ENCODE peak calls at places on chromosomes 2 and 18, in four cellular contexts. O, N, T and F are unnamed samples. For H3K27me3, the result is how much of the 10 kb centered on the place peaks cover.

GRCh38 chr18:63850010-63850409 is 37.5 kb upstream of the SERPINB2 start:
- DNase-seq in T (peak), N (no peak), O (peak), F (no peak)

GRCh38 chr18:58556333-58557012 is 72.4 kb downstream of the ALPK2 start:
- DNase-seq in T (peak), N (peak), O (no peak), F (no peak)

GRCh38 chr2:225037374-225038075 is 4.7 kb downstream of the DOCK10 start:
- DNase-seq in N (no peak), T (no peak), O (no peak), F (no peak)

GRCh38 chr18:70046207-70046606 is 98.5 kb upstream of the CD226 start:
- DNase-seq in T (no peak), O (no peak), N (no peak), F (no peak)

GRCh38 chr18:75391275-75392115 is 36.0 kb downstream of the SMIM21 start:
- DNase-seq in N (no peak), T (no peak), O (no peak), F (no peak)

GRCh38 chr18:34909637-34910364 is 131.4 kb upstream of the MAPRE2 start:
- DNase-seq in T (no peak), O (no peak), N (no peak), F (no peak)

GRCh38 chr2:137115081-137115713 is 349.9 kb downstream of the THSD7B start:
- DNase-seq in T (no peak), N (no peak), O (no peak), F (no peak)

GRCh38 chr2:205197468-205198129 is 484.7 kb upstream of the NRP2 start:
- DNase-seq in O (no peak), T (no peak), N (no peak), F (no peak)

GRCh38 chr18:39326772-39327171 is 1761.2 kb upstream of the CELF4 start:
- DNase-seq in T (no peak), O (no peak), N (no peak), F (no peak)

GRCh38 chr2:85999131-85999831 is 106.4 kb downstream of the POLR1A start:
- DNase-seq in N (no peak), T (no peak), O (no peak), F (no peak)

GRCh38 chr2:12202702-12203101 is 456.3 kb downstream of the LPIN1 start:
- DNase-seq in O (no peak), T (no peak), N (no peak), F (peak)

GRCh38 chr2:54572636-54573531 is 116.8 kb downstream of the SPTBN1 start:
- DNase-seq in T (no peak), O (peak), N (no peak), F (no peak)

GRCh38 chr18:23388357-23388756 is 64.7 kb upstream of the RIOK3 start:
- DNase-seq in N (no peak), O (no peak), T (no peak), F (no peak)
- H3K27me3 ChIP-seq in N (under half), O (under half), T (under half), F (under half)

DNA sequence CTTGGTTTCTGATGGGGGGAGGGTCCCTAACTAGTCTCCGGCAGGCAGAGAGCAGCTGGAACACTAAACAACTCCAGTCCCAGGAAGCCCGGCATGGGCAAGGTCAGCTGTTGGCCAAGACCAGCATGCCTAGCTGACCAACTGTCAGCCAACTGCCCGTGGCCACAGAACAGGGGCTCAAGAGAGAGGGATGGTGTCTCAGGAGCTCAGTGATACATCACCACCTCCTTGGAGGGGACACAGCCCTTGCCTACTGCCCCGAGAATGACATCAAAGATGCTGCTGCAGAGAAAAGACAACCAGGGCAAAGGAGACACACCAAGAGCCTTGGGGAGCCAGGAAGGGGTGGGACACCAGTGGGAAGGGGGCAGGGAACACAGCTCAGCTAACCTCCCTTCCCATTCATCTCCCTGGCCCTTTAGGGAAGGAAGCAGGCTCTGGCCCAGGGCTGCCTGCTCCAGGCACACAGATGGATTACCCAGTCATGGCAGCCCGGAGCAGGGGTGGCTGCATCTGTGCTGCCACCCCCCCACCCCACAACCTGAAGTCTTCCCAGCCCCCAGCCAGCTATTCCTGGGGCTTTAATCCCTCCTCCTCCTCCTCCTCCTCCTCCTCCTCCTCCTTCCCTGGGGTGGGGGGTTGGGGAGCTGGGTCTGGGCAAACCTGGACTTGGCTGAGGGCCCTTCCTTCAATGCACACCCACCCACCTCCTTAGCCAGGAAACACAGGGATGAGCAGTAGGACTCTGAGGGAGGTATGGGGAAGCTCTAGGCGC is 1.9 kb downstream of the BIN1 start:
- DNase-seq in T (no peak), N (peak), O (no peak), F (no peak)
- H3K4me3 ChIP-seq in T (peak), N (peak), O (peak), F (peak)

GRCh38 chr2:175007510-175007909 is 2.3 kb upstream of the CHN1 start:
- DNase-seq in T (no peak), O (no peak), N (no peak), F (no peak)
- H3K27me3 ChIP-seq in T (under half), O (under half), N (half or more), F (under half)

DNA sequence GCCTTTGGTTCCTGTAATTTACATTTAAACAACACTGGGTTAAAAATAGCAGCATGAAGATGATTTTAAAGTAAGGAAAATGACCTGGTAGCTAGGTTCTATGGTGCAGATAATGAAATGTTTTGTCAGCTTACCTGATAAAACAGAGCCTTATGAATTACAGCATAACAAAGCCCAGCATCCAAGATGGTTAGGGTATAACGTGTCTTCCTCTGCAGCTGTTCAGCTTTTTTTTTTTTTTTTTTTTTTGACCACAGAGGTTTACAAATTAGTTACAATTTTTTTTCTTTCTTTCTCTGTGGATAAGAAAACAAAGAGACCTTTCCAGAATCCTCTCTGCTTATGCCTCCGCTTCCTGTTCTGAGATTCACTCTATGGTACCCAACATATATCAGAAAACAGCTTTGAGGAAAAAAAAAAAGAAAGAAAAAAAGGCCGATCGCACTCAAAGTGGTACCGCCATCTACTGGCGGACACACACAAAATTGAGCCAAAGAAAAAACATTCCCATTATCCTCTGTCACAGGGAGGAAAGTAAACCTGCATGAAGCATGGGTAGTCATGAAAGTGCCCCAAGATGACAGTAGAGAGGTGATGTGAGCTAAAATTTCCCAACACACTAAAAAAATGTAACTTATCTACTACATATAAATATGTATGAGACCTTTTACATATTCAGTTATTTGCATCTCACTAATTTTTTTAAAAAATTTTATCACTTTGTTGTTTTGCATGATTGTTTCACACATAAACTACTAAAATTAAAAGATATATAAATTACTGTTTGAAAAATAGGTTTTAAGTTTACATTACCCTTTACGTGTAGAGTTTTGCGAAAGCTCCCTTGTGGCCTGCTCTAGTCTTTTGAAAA is at the start of gene SCN3A:
- DNase-seq in T (peak), N (no peak), O (peak), F (no peak)
- H3K4me3 ChIP-seq in T (no peak), N (peak), O (no peak), F (no peak)

GRCh38 chr2:226220511-226220910 is 579.1 kb downstream of the IRS1 start:
- DNase-seq in T (no peak), N (no peak), O (peak), F (no peak)
- H3K27me3 ChIP-seq in T (under half), N (under half), O (under half), F (under half)

DNA sequence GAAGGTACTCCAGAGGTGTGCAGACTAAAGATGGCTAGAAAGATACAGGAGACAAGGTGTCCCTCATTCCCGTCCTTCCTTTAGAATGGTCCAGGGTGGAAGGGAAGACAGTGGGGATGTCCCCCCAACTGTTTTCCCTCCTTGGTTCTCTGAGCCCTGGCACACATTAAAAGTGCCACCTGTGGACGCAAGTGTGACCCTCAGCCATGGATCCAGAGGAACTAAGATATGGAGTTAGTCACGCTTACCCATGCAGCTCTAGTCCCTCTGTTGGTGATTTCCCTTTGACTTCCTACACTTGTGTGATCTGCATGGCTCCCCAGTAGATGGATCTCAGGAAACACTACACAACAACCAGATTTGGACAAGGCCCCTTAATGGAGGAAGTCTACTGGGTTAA is 113.1 kb upstream of the SRD5A2 start:
- DNase-seq in T (peak), O (no peak), N (no peak), F (no peak)
- H3K4me3 ChIP-seq in T (no peak), O (no peak), N (no peak), F (no peak)

GRCh38 chr2:56184500-56184996 is 758 bp downstream of the CCDC85A start:
- DNase-seq in O (peak), N (peak), T (peak), F (no peak)

GRCh38 chr2:56183643-56184499 is at the start of gene CCDC85A:
- DNase-seq in N (peak), O (peak), T (peak), F (peak)

GRCh38 chr2:56182420-56182819 is 1.4 kb upstream of the CCDC85A start:
- DNase-seq in T (no peak), N (no peak), O (no peak), F (no peak)

GRCh38 chr2:56185101-56185581 is 1.4 kb downstream of the CCDC85A start:
- DNase-seq in T (peak), N (peak), O (peak), F (peak)

GRCh38 chr2:56185582-56186046 is 1.8 kb downstream of the CCDC85A start:
- DNase-seq in N (peak), O (peak), T (peak), F (no peak)
- H3K27me3 ChIP-seq in N (under half), O (half or more), T (half or more), F (under half)

DNA sequence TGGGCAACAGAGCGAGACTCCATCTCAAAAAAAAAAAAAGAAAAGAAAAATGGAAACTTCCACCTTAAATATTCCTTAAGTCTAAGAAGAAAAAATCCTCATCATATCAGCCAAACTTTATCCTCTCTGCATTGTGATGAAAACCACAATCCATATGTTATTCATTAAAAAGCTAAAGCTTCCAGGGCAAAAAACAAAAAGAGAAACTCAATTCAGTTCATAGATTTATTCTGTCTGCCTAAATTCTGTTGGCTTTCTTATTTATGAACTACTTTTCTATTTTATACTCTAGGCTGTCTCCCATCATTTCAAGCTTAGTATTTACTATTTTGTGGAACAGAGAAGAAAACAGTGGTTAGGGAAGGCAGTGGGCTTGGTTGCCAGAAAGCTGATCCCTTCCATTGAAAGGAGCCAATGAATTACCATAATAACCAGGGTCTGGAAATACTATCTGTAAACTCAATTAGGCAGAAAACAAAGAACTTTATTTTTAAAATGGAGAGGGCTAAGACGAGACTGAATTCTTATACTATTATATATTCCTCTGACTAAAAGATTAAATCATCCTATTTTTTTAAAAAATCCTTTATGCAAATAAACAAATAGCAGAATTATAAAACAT is 71.8 kb downstream of the RAPH1 start:
- DNase-seq in T (no peak), N (no peak), O (no peak), F (no peak)
- H3K4me3 ChIP-seq in T (no peak), N (no peak), O (no peak), F (no peak)

GRCh38 chr2:26584191-26584590 is 57.0 kb downstream of the CIB4 start:
- DNase-seq in T (no peak), N (no peak), O (no peak), F (no peak)
- H3K27me3 ChIP-seq in T (under half), N (under half), O (half or more), F (under half)

GRCh38 chr18:55253814-55254213 is 294.6 kb upstream of the CCDC68 start:
- DNase-seq in N (no peak), T (no peak), O (no peak), F (no peak)
- H3K4me3 ChIP-seq in N (peak), T (no peak), O (no peak), F (no peak)